ENCODE peak calls at places on chromosome X, in four cellular contexts. One of them, this sample, is unnamed.

GRCh38 chrX:3963980-3964379 is 250.5 kb upstream of the PRKX start:
- DNase-seq in activated T-helper 1 cell treated with Interleukin-2 at 50 U/mL for 16 hours: no peak
- DNase-seq in dermis blood vessel endothelial cell: no peak
- DNase-seq in CD4-positive, alpha-beta memory T cell: no peak
- DNase-seq in this sample: no peak

GRCh38 chrX:21946925-21947641 is 6.6 kb downstream of the SMS start:
- DNase-seq in activated T-helper 1 cell treated with Interleukin-2 at 50 U/mL for 16 hours: no peak
- DNase-seq in dermis blood vessel endothelial cell: peak
- DNase-seq in CD4-positive, alpha-beta memory T cell: no peak
- DNase-seq in this sample: no peak

GRCh38 chrX:108732630-108733321 is 3.6 kb downstream of the IRS4 start:
- DNase-seq in activated T-helper 1 cell treated with Interleukin-2 at 50 U/mL for 16 hours: no peak
- DNase-seq in dermis blood vessel endothelial cell: no peak
- DNase-seq in CD4-positive, alpha-beta memory T cell: no peak
- DNase-seq in this sample: no peak

GRCh38 chrX:133639726-133640125 is 224.4 kb upstream of the GPC4 start:
- DNase-seq in activated T-helper 1 cell treated with Interleukin-2 at 50 U/mL for 16 hours: no peak
- DNase-seq in dermis blood vessel endothelial cell: no peak
- DNase-seq in CD4-positive, alpha-beta memory T cell: no peak
- DNase-seq in this sample: no peak

GRCh38 chrX:23749576-23749975 is 6.5 kb upstream of the ACOT9 start:
- DNase-seq in activated T-helper 1 cell treated with Interleukin-2 at 50 U/mL for 16 hours: no peak
- DNase-seq in dermis blood vessel endothelial cell: no peak
- DNase-seq in CD4-positive, alpha-beta memory T cell: no peak
- DNase-seq in this sample: no peak

GRCh38 chrX:27307546-27307945 is 155.6 kb downstream of the PPP4R3C start:
- DNase-seq in activated T-helper 1 cell treated with Interleukin-2 at 50 U/mL for 16 hours: no peak
- DNase-seq in dermis blood vessel endothelial cell: peak
- DNase-seq in CD4-positive, alpha-beta memory T cell: no peak
- DNase-seq in this sample: no peak

GRCh38 chrX:16524327-16524726 is 125.6 kb upstream of the S100G start:
- DNase-seq in activated T-helper 1 cell treated with Interleukin-2 at 50 U/mL for 16 hours: no peak
- DNase-seq in dermis blood vessel endothelial cell: no peak
- DNase-seq in CD4-positive, alpha-beta memory T cell: no peak
- DNase-seq in this sample: no peak

GRCh38 chrX:101973066-101973465 is 41.2 kb upstream of the ZMAT1 start:
- DNase-seq in activated T-helper 1 cell treated with Interleukin-2 at 50 U/mL for 16 hours: no peak
- DNase-seq in dermis blood vessel endothelial cell: no peak
- DNase-seq in CD4-positive, alpha-beta memory T cell: no peak
- DNase-seq in this sample: no peak

GRCh38 chrX:40012039-40012799 is 85.5 kb downstream of the BCOR start:
- DNase-seq in activated T-helper 1 cell treated with Interleukin-2 at 50 U/mL for 16 hours: no peak
- DNase-seq in dermis blood vessel endothelial cell: peak
- DNase-seq in CD4-positive, alpha-beta memory T cell: no peak
- DNase-seq in this sample: no peak

GRCh38 chrX:71493111-71493613 is 39.7 kb upstream of the OGT start:
- DNase-seq in activated T-helper 1 cell treated with Interleukin-2 at 50 U/mL for 16 hours: no peak
- DNase-seq in dermis blood vessel endothelial cell: peak
- DNase-seq in CD4-positive, alpha-beta memory T cell: no peak
- DNase-seq in this sample: no peak

GRCh38 chrX:135498236-135498635 is 22.2 kb upstream of the INTS6L start:
- DNase-seq in activated T-helper 1 cell treated with Interleukin-2 at 50 U/mL for 16 hours: no peak
- DNase-seq in dermis blood vessel endothelial cell: no peak
- DNase-seq in CD4-positive, alpha-beta memory T cell: no peak
- DNase-seq in this sample: no peak

GRCh38 chrX:132876509-132876837 is 82.0 kb downstream of the HS6ST2 start:
- DNase-seq in activated T-helper 1 cell treated with Interleukin-2 at 50 U/mL for 16 hours: no peak
- DNase-seq in dermis blood vessel endothelial cell: no peak
- DNase-seq in CD4-positive, alpha-beta memory T cell: no peak
- DNase-seq in this sample: no peak

GRCh38 chrX:69361286-69361926 is 142.7 kb upstream of the NALF2 start:
- DNase-seq in activated T-helper 1 cell treated with Interleukin-2 at 50 U/mL for 16 hours: no peak
- DNase-seq in dermis blood vessel endothelial cell: no peak
- DNase-seq in CD4-positive, alpha-beta memory T cell: no peak
- DNase-seq in this sample: peak

GRCh38 chrX:25337841-25338240 is 322.1 kb upstream of the ARX start:
- DNase-seq in activated T-helper 1 cell treated with Interleukin-2 at 50 U/mL for 16 hours: no peak
- DNase-seq in dermis blood vessel endothelial cell: no peak
- DNase-seq in CD4-positive, alpha-beta memory T cell: no peak
- DNase-seq in this sample: no peak

GRCh38 chrX:10017866-10018265 is 50.7 kb downstream of the CLDN34 start:
- DNase-seq in activated T-helper 1 cell treated with Interleukin-2 at 50 U/mL for 16 hours: no peak
- DNase-seq in dermis blood vessel endothelial cell: peak
- DNase-seq in CD4-positive, alpha-beta memory T cell: no peak
- DNase-seq in this sample: no peak